ENCODE peak calls at places on chromosomes 16 and 17, in six cellular contexts. One of them, this sample, is unnamed.

GRCh38 chr17:41163828-41164227 is 3.3 kb upstream of the KRTAP4-4 start:
- DNase-seq in NB4: no peak
- DNase-seq in A549: no peak
- DNase-seq in K562: no peak
- DNase-seq in GM12878: no peak
- DNase-seq in HepG2: no peak
- DNase-seq in this sample: no peak

GRCh38 chr17:65783845-65784334 is 222.4 kb upstream of the AXIN2 start:
- DNase-seq in NB4: no peak
- DNase-seq in A549: peak; percentile 16
- DNase-seq in K562: no peak
- DNase-seq in GM12878: no peak
- DNase-seq in HepG2: peak; percentile 90
- DNase-seq in this sample: peak; percentile 44

GRCh38 chr16:80200079-80200478 is 340.7 kb upstream of the DYNLRB2 start:
- DNase-seq in NB4: no peak
- DNase-seq in A549: no peak
- DNase-seq in K562: no peak
- DNase-seq in GM12878: no peak
- DNase-seq in HepG2: no peak
- DNase-seq in this sample: no peak

GRCh38 chr16:47972246-47972985 is 183.4 kb downstream of the ABCC12 start:
- DNase-seq in NB4: no peak
- DNase-seq in A549: no peak
- DNase-seq in K562: no peak
- DNase-seq in GM12878: no peak
- DNase-seq in HepG2: no peak
- DNase-seq in this sample: no peak

GRCh38 chr17:78159575-78160158 is 8.7 kb upstream of the SYNGR2 start:
- DNase-seq in NB4: peak; percentile 46
- DNase-seq in A549: no peak
- DNase-seq in K562: no peak
- DNase-seq in GM12878: peak; percentile 77
- DNase-seq in HepG2: peak; percentile 90
- DNase-seq in this sample: no peak

GRCh38 chr16:84141143-84141670 is 3.8 kb downstream of the HSDL1 start:
- DNase-seq in NB4: peak; percentile 35
- DNase-seq in A549: peak; percentile 38
- DNase-seq in K562: no peak
- DNase-seq in GM12878: no peak
- DNase-seq in HepG2: peak; percentile 69
- DNase-seq in this sample: no peak

GRCh38 chr17:77323413-77324171 is 182.8 kb downstream of the SEC14L1 start:
- DNase-seq in NB4: peak; percentile 49
- DNase-seq in A549: peak; percentile 77
- DNase-seq in K562: peak; percentile 77
- DNase-seq in GM12878: no peak
- DNase-seq in HepG2: no peak
- DNase-seq in this sample: no peak

GRCh38 chr17:3506054-3506453 is 30.3 kb downstream of the ASPA start:
- DNase-seq in NB4: no peak
- DNase-seq in A549: no peak
- DNase-seq in K562: no peak
- DNase-seq in GM12878: no peak
- DNase-seq in HepG2: peak; percentile 16
- DNase-seq in this sample: no peak

GRCh38 chr17:69779378-69780214 is 295.4 kb upstream of the KCNJ16 start:
- DNase-seq in NB4: no peak
- DNase-seq in A549: peak; percentile 33
- DNase-seq in K562: no peak
- DNase-seq in GM12878: no peak
- DNase-seq in HepG2: no peak
- DNase-seq in this sample: no peak

GRCh38 chr16:50509521-50510341 is 38.5 kb upstream of the NKD1 start:
- DNase-seq in NB4: peak; percentile 47
- DNase-seq in A549: no peak
- DNase-seq in K562: peak; percentile 51
- DNase-seq in GM12878: no peak
- DNase-seq in HepG2: peak; percentile 50
- DNase-seq in this sample: peak; percentile 42

GRCh38 chr17:6450926-6451717 is 6.9 kb downstream of the PIMREG start:
- DNase-seq in NB4: peak; percentile 44
- DNase-seq in A549: no peak
- DNase-seq in K562: peak; percentile 13
- DNase-seq in GM12878: no peak
- DNase-seq in HepG2: no peak
- DNase-seq in this sample: no peak

DNA sequence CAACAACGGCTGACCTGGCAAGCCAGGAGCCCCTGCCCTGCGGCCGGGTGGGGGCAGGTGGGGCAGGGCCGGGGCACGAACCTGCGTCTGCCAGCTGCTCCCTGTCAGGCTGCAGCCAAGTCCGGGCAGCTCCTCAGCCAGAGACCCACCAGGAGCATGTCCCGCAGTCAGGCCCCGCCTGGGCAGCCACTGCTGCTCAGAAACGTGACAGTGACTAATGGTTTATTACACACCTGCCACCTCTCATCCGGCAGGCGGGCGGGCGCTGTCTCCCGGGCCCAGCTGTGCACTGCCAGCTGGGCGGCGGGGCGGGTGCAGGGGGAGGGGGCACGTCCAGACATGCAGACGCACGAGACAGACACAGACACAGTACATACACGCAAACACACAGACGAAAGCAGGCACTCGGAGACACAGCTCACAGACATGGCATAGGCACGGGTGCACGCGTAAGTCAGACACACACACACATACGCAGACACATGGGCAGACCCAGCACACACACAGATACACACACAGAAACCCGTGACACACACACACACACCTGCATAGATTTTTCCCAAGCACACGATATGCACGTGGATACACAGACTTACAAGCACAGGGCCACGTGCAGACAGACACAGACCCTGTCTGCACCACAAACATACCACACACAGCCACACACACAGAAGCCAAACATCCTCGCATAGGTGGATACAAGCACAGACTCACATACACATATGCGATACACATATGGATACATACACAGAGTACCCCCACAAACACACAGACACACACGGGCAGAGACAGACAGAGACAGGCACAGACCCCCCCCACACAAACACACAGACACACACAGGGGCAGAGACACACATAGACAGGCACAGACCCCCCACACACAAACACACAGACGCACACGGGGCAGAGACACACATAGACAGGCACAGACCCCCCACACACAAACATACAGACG is 248.3 kb upstream of the CIBAR2 start:
- DNase-seq in NB4: no peak
- DNase-seq in A549: no peak
- DNase-seq in K562: no peak
- DNase-seq in GM12878: no peak
- DNase-seq in HepG2: no peak
- DNase-seq in this sample: no peak
- TF ChIP-seq MYC in NB4: no peak
- TF ChIP-seq MYC in A549: no peak
- TF ChIP-seq MYC in K562: no peak
- TF ChIP-seq MYC in GM12878: no peak
- TF ChIP-seq MYC in HepG2: no peak
- TF ChIP-seq MYC in this sample: no peak

GRCh38 chr16:87728026-87728425 is 37.8 kb downstream of the KLHDC4 start:
- DNase-seq in NB4: no peak
- DNase-seq in A549: no peak
- DNase-seq in K562: no peak
- DNase-seq in GM12878: no peak
- DNase-seq in HepG2: no peak
- DNase-seq in this sample: no peak

GRCh38 chr16:87729266-87729954 is 36.4 kb downstream of the KLHDC4 start:
- DNase-seq in NB4: no peak
- DNase-seq in A549: no peak
- DNase-seq in K562: no peak
- DNase-seq in GM12878: no peak
- DNase-seq in HepG2: no peak
- DNase-seq in this sample: no peak

GRCh38 chr16:87733190-87733589 is 32.6 kb downstream of the KLHDC4 start:
- DNase-seq in NB4: no peak
- DNase-seq in A549: no peak
- DNase-seq in K562: no peak
- DNase-seq in GM12878: no peak
- DNase-seq in HepG2: no peak
- DNase-seq in this sample: no peak

GRCh38 chr16:87734644-87735043 is 31.1 kb downstream of the KLHDC4 start:
- DNase-seq in NB4: no peak
- DNase-seq in A549: no peak
- DNase-seq in K562: no peak
- DNase-seq in GM12878: no peak
- DNase-seq in HepG2: no peak
- DNase-seq in this sample: no peak

DNA sequence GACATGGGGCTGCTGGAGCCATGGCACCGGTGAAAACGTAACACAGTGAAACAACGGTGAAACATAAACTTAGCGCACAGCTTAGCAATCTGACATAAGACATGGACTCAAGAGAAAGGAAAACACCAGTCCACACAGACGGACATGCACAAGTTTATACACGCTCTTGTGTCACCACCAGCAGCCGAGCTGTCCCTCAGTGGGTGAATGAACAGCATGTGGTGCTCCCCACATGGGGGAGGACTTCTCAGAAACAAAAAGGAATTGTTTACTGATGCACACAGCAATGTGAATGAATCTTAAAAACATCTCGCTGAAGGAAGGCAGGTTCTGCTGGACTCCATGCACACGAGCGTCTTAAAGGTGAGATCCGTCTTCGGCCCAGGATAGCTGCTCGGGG is 34.2 kb downstream of the KLHDC4 start:
- DNase-seq in NB4: no peak
- DNase-seq in A549: no peak
- DNase-seq in K562: no peak
- DNase-seq in GM12878: no peak
- DNase-seq in HepG2: no peak
- DNase-seq in this sample: no peak
- TF ChIP-seq MYC in NB4: no peak
- TF ChIP-seq MYC in A549: no peak
- TF ChIP-seq MYC in K562: no peak
- TF ChIP-seq MYC in GM12878: no peak
- TF ChIP-seq MYC in HepG2: no peak
- TF ChIP-seq MYC in this sample: no peak

GRCh38 chr16:71738820-71739219 is 14.3 kb upstream of the PHLPP2 start:
- DNase-seq in NB4: no peak
- DNase-seq in A549: no peak
- DNase-seq in K562: no peak
- DNase-seq in GM12878: no peak
- DNase-seq in HepG2: no peak
- DNase-seq in this sample: no peak

GRCh38 chr16:71734511-71734910 is 10.0 kb upstream of the PHLPP2 start:
- DNase-seq in NB4: no peak
- DNase-seq in A549: no peak
- DNase-seq in K562: no peak
- DNase-seq in GM12878: no peak
- DNase-seq in HepG2: peak; percentile 12
- DNase-seq in this sample: no peak

GRCh38 chr16:71732587-71732986 is 8.1 kb upstream of the PHLPP2 start:
- DNase-seq in NB4: no peak
- DNase-seq in A549: no peak
- DNase-seq in K562: no peak
- DNase-seq in GM12878: no peak
- DNase-seq in HepG2: no peak
- DNase-seq in this sample: no peak

GRCh38 chr16:71737501-71737900 is 13.0 kb upstream of the PHLPP2 start:
- DNase-seq in NB4: no peak
- DNase-seq in A549: no peak
- DNase-seq in K562: no peak
- DNase-seq in GM12878: no peak
- DNase-seq in HepG2: no peak
- DNase-seq in this sample: no peak
- TF ChIP-seq MYC in NB4: no peak
- TF ChIP-seq MYC in A549: no peak
- TF ChIP-seq MYC in K562: no peak
- TF ChIP-seq MYC in GM12878: no peak
- TF ChIP-seq MYC in HepG2: no peak
- TF ChIP-seq MYC in this sample: no peak

GRCh38 chr17:56131431-56131830 is 21.8 kb upstream of the ANKFN1 start:
- DNase-seq in NB4: no peak
- DNase-seq in A549: no peak
- DNase-seq in K562: no peak
- DNase-seq in GM12878: no peak
- DNase-seq in HepG2: no peak
- DNase-seq in this sample: no peak

GRCh38 chr17:56125830-56126819 is 27.1 kb upstream of the ANKFN1 start:
- DNase-seq in NB4: peak; percentile 71
- DNase-seq in A549: no peak
- DNase-seq in K562: peak; percentile 11
- DNase-seq in GM12878: no peak
- DNase-seq in HepG2: peak; percentile 27
- DNase-seq in this sample: peak; percentile 56

DNA sequence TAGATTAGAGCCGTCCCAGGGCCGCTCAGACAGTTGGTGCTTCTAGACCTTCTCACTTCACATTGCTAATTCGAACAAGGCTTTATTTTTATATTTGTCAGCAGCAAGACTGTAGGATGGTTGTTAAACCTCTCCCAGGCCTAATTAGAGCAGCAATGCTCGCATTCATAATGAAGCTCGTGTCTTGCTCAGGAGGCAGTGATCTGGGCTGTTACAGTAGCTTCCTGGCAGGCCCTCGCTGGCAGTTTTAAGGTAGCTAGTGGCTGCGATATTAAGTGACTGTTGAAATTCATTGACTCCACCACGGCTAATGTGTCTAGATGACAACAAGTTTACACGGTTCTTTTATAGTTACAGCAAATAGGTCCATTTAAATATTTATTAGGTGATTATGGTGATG is 23.2 kb upstream of the ANKFN1 start:
- DNase-seq in NB4: no peak
- DNase-seq in A549: no peak
- DNase-seq in K562: no peak
- DNase-seq in GM12878: no peak
- DNase-seq in HepG2: no peak
- DNase-seq in this sample: no peak
- TF ChIP-seq MYC in NB4: no peak
- TF ChIP-seq MYC in A549: no peak
- TF ChIP-seq MYC in K562: no peak
- TF ChIP-seq MYC in GM12878: no peak
- TF ChIP-seq MYC in HepG2: no peak
- TF ChIP-seq MYC in this sample: no peak